ENCODE peak calls at places on chromosomes 5 and 9, in ten cellular contexts. H, O, I, Q, G, R, J, B, D and V are unnamed samples.

GRCh38 chr9:105401651-105402050 is 46.2 kb upstream of the FSD1L start:
- DNase-seq in H (no peak), O (no peak), I (no peak), Q (no peak), G (peak; percentile 2), R (peak; percentile 37), J (no peak), B (no peak), D (no peak), V (no peak)

GRCh38 chr9:22216730-22217160 is 207.6 kb upstream of the CDKN2B start:
- DNase-seq in H (no peak), O (peak; percentile 19), I (no peak), Q (peak; percentile 51), G (no peak), R (peak; percentile 81), J (no peak), B (no peak), D (no peak), V (no peak)

GRCh38 chr5:152688561-152689274 is 283.6 kb upstream of the NMUR2 start:
- DNase-seq in H (no peak), O (peak; percentile 94), I (peak; percentile 14), Q (peak; percentile 78), G (no peak), R (peak; percentile 61), J (peak; percentile 25), B (peak; percentile 19), D (no peak), V (no peak)

GRCh38 chr5:174159327-174160247 is 114.1 kb downstream of the NSG2 start:
- DNase-seq in H (no peak), O (peak; percentile 5), I (no peak), Q (peak; percentile 85), G (no peak), R (peak; percentile 14), J (no peak), B (peak; percentile 12), D (no peak), V (no peak)

GRCh38 chr9:7137571-7137970 is 379.8 kb downstream of the KDM4C start:
- DNase-seq in H (no peak), O (no peak), I (no peak), Q (no peak), G (peak; percentile 37), R (no peak), J (no peak), B (no peak), D (no peak), V (no peak)

GRCh38 chr9:136364942-136365774 is 1.6 kb upstream of the DNLZ start:
- DNase-seq in H (no peak), O (no peak), I (no peak), Q (no peak), G (no peak), R (no peak), J (no peak), B (no peak), D (no peak), V (no peak)

GRCh38 chr9:129763235-129763917 is 10.5 kb upstream of the PTGES start:
- DNase-seq in H (no peak), O (no peak), I (peak; percentile 60), Q (no peak), G (no peak), R (peak; percentile 72), J (no peak), B (no peak), D (no peak), V (no peak)

GRCh38 chr9:129748249-129748648 is 4.6 kb downstream of the PTGES start:
- DNase-seq in H (no peak), O (peak; percentile 36), I (no peak), Q (peak; percentile 22), G (no peak), R (no peak), J (no peak), B (no peak), D (no peak), V (no peak)

GRCh38 chr5:67337751-67338150 is 141.2 kb upstream of the CD180 start:
- DNase-seq in H (no peak), O (no peak), I (no peak), Q (no peak), G (no peak), R (no peak), J (no peak), B (no peak), D (no peak), V (no peak)

GRCh38 chr5:150082364-150082763 is 4.0 kb downstream of the CSF1R start:
- DNase-seq in H (no peak), O (no peak), I (no peak), Q (no peak), G (no peak), R (no peak), J (no peak), B (no peak), D (no peak), V (no peak)

GRCh38 chr9:74497750-74498615 is 848 bp downstream of the RORB start:
- DNase-seq in H (no peak), O (no peak), I (no peak), Q (no peak), G (no peak), R (peak; percentile 10), J (peak; percentile 9), B (no peak), D (no peak), V (no peak)

GRCh38 chr9:77016111-77016525 is 3.3 kb upstream of the FOXB2 start:
- DNase-seq in H (no peak), O (no peak), I (no peak), Q (no peak), G (no peak), R (no peak), J (no peak), B (no peak), D (no peak), V (no peak)

GRCh38 chr9:136799079-136799853 is 3.1 kb downstream of the CCDC183 start:
- DNase-seq in H (no peak), O (peak; percentile 42), I (no peak), Q (peak; percentile 48), G (peak; percentile 87), R (no peak), J (no peak), B (no peak), D (no peak), V (no peak)

GRCh38 chr5:76855961-76856360 is 6.1 kb downstream of the S100Z start:
- DNase-seq in H (peak; percentile 33), O (no peak), I (no peak), Q (no peak), G (no peak), R (no peak), J (no peak), B (no peak), D (no peak), V (no peak)

GRCh38 chr5:468401-468800 is 25.4 kb downstream of the EXOC3 start:
- DNase-seq in H (no peak), O (no peak), I (no peak), Q (no peak), G (no peak), R (no peak), J (no peak), B (no peak), D (no peak), V (no peak)

GRCh38 chr5:158837908-158838307 is 261.8 kb downstream of the EBF1 start:
- DNase-seq in H (no peak), O (no peak), I (no peak), Q (no peak), G (no peak), R (no peak), J (no peak), B (no peak), D (no peak), V (no peak)

GRCh38 chr9:113477058-113477457 is 13.5 kb downstream of the RGS3 start:
- DNase-seq in H (no peak), O (no peak), I (no peak), Q (no peak), G (no peak), R (no peak), J (no peak), B (no peak), D (no peak), V (no peak)

GRCh38 chr9:113963017-113963620 is 87.0 kb downstream of the ZNF618 start:
- DNase-seq in H (peak; percentile 34), O (peak; percentile 20), I (no peak), Q (peak; percentile 47), G (no peak), R (peak; percentile 37), J (no peak), B (no peak), D (no peak), V (no peak)

GRCh38 chr5:177188775-177189174 is 55.2 kb downstream of the NSD1 start:
- DNase-seq in H (no peak), O (no peak), I (no peak), Q (no peak), G (no peak), R (no peak), J (no peak), B (no peak), D (no peak), V (no peak)

GRCh38 chr5:3394046-3394597 is 201.5 kb upstream of the IRX1 start:
- DNase-seq in H (no peak), O (no peak), I (no peak), Q (no peak), G (no peak), R (no peak), J (no peak), B (no peak), D (no peak), V (no peak)

GRCh38 chr9:93166699-93167098 is 17.2 kb upstream of the WNK2 start:
- DNase-seq in H (no peak), O (no peak), I (no peak), Q (no peak), G (no peak), R (no peak), J (no peak), B (no peak), D (no peak), V (no peak)

GRCh38 chr5:15008476-15008875 is 136.9 kb upstream of the ANKH start:
- DNase-seq in H (no peak), O (peak; percentile 91), I (peak; percentile 82), Q (peak; percentile 98), G (no peak), R (peak; percentile 96), J (peak; percentile 60), B (peak; percentile 93), D (no peak), V (no peak)

GRCh38 chr5:78361226-78361993 is 993 bp downstream of the SCAMP1 start:
- DNase-seq in H (no peak), O (peak; percentile 23), I (no peak), Q (peak; percentile 80), G (peak; percentile 59), R (peak; percentile 28), J (no peak), B (no peak), D (no peak), V (no peak)

GRCh38 chr5:23158179-23158578 is 305.0 kb upstream of the CDH12 start:
- DNase-seq in H (no peak), O (no peak), I (no peak), Q (no peak), G (no peak), R (no peak), J (no peak), B (no peak), D (no peak), V (no peak)

GRCh38 chr5:111135406-111135805 is 43.3 kb downstream of the WDR36 start:
- DNase-seq in H (no peak), O (no peak), I (no peak), Q (no peak), G (no peak), R (no peak), J (no peak), B (no peak), D (no peak), V (no peak)

GRCh38 chr5:98428806-98429205 is 344.7 kb upstream of the RGMB start:
- DNase-seq in H (no peak), O (no peak), I (peak; percentile 51), Q (no peak), G (no peak), R (peak; percentile 81), J (no peak), B (no peak), D (no peak), V (no peak)

GRCh38 chr9:81592890-81593271 is 96.5 kb downstream of the TLE1 start:
- DNase-seq in H (no peak), O (no peak), I (no peak), Q (no peak), G (no peak), R (no peak), J (no peak), B (no peak), D (no peak), V (no peak)

GRCh38 chr5:55911784-55912653 is 60.9 kb downstream of the IL31RA start:
- DNase-seq in H (no peak), O (no peak), I (no peak), Q (no peak), G (no peak), R (no peak), J (no peak), B (no peak), D (no peak), V (no peak)